ENCODE peak calls at places on chromosome 3, in nine cellular contexts. U, A, F, X, B, M, S, I and C are unnamed samples.

GRCh38 chr3:141257971-141258370 is 26.3 kb downstream of the PXYLP1 start:
- DNase-seq in U (no peak), A (no peak), F (no peak), X (no peak), B (no peak), M (no peak), S (no peak), I (no peak), C (no peak)

GRCh38 chr3:50303038-50303815 is at the start of gene HYAL1:
- DNase-seq in U (peak; percentile 86), A (peak; percentile 90), F (peak; percentile 69), X (no peak), B (peak; percentile 77), M (no peak), S (peak; percentile 60), I (peak; percentile 90), C (no peak)

GRCh38 chr3:58490860-58491501 is 915 bp upstream of the KCTD6 start:
- DNase-seq in U (no peak), A (no peak), F (peak; percentile 61), X (no peak), B (peak; percentile 38), M (no peak), S (no peak), I (peak; percentile 45), C (no peak)

GRCh38 chr3:48847053-48847585 is 555 bp downstream of the PRKAR2A start:
- DNase-seq in U (peak; percentile 93), A (peak; percentile 86), F (peak; percentile 79), X (peak; percentile 69), B (peak; percentile 91), M (peak; percentile 72), S (peak; percentile 83), I (peak; percentile 88), C (peak; percentile 87)

GRCh38 chr3:138254199-138254598 is 67.1 kb downstream of the ARMC8 start:
- DNase-seq in U (no peak), A (no peak), F (no peak), X (no peak), B (no peak), M (no peak), S (no peak), I (no peak), C (no peak)

GRCh38 chr3:157180262-157180661 is 20.3 kb upstream of the CCNL1 start:
- DNase-seq in U (no peak), A (no peak), F (no peak), X (no peak), B (no peak), M (no peak), S (no peak), I (no peak), C (no peak)

GRCh38 chr3:43034200-43034599 is 55.1 kb downstream of the GASK1A start:
- DNase-seq in U (no peak), A (no peak), F (no peak), X (no peak), B (no peak), M (no peak), S (no peak), I (no peak), C (peak; percentile 57)

GRCh38 chr3:180184806-180185205 is 148.1 kb upstream of the PEX5L start:
- DNase-seq in U (no peak), A (no peak), F (no peak), X (peak; percentile 6), B (no peak), M (peak; percentile 61), S (no peak), I (no peak), C (no peak)

GRCh38 chr3:73509812-73510211 is 114.9 kb downstream of the PDZRN3 start:
- DNase-seq in U (no peak), A (no peak), F (no peak), X (no peak), B (no peak), M (no peak), S (no peak), I (no peak), C (no peak)

GRCh38 chr3:61682671-61683408 is 121.5 kb downstream of the PTPRG start:
- DNase-seq in U (no peak), A (no peak), F (no peak), X (peak; percentile 52), B (no peak), M (peak; percentile 93), S (no peak), I (no peak), C (no peak)

GRCh38 chr3:43647331-43648166 is 25.7 kb upstream of the ANO10 start:
- DNase-seq in U (no peak), A (no peak), F (no peak), X (no peak), B (no peak), M (no peak), S (no peak), I (no peak), C (no peak)

GRCh38 chr3:62531981-62532380 is 158.6 kb upstream of the FEZF2 start:
- DNase-seq in U (no peak), A (no peak), F (no peak), X (no peak), B (no peak), M (no peak), S (no peak), I (no peak), C (no peak)

GRCh38 chr3:38579551-38580449 is 69.7 kb downstream of the SCN5A start:
- DNase-seq in U (peak; percentile 9), A (no peak), F (no peak), X (peak; percentile 69), B (no peak), M (no peak), S (peak; percentile 69), I (peak; percentile 81), C (peak; percentile 65)

DNA sequence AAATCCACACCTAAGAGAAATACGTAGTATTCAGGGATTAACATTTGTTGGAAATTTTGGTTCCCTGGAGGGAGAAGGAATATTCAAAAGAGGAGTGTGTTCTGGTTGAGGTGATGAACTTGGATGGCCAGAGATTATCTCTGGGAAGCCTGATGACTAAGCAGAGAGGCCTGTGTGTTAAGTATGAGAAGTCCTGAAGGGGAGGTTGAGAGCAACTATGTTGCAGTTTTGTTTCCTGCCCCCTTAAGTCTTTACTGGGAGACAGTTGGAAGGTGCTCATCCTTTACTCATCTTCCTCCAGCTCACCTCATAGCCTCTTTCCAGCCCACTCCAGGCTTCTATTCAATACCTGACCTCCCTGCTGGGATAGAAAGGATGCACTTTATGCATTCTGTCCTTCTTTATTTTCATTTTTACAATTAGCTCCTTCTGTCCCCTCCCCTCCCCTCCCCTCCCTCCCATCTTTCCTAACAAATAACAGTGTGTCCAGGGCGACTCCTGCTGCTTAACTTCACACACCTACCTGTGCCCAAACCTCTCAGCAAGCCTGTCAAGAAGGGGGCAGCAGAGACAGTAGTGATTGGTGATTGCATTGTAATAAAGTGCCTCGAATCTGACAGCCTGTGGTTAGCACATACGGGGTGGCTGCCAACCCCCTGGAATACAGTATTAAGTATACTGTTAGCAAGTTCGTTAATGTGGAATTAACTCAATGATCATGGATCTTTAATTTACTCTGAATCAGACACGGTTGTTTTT is 11.9 kb downstream of the RAP2B start:
- DNase-seq in U (no peak), A (no peak), F (no peak), X (peak; percentile 24), B (no peak), M (peak; percentile 64), S (no peak), I (no peak), C (no peak)
- TF ChIP-seq CTCF in U (no peak), A (no peak), F (no peak), X (no peak), B (no peak), M (no peak), S (no peak), I (no peak), C (no peak)

GRCh38 chr3:4656646-4657318 is 163.6 kb downstream of the ITPR1 start:
- DNase-seq in U (no peak), A (no peak), F (no peak), X (no peak), B (no peak), M (no peak), S (no peak), I (no peak), C (no peak)

GRCh38 chr3:4655145-4656045 is 162.2 kb downstream of the ITPR1 start:
- DNase-seq in U (no peak), A (no peak), F (no peak), X (no peak), B (no peak), M (no peak), S (no peak), I (no peak), C (no peak)

GRCh38 chr3:4660936-4661335 is 167.8 kb downstream of the ITPR1 start:
- DNase-seq in U (no peak), A (no peak), F (no peak), X (no peak), B (no peak), M (no peak), S (no peak), I (no peak), C (no peak)

DNA sequence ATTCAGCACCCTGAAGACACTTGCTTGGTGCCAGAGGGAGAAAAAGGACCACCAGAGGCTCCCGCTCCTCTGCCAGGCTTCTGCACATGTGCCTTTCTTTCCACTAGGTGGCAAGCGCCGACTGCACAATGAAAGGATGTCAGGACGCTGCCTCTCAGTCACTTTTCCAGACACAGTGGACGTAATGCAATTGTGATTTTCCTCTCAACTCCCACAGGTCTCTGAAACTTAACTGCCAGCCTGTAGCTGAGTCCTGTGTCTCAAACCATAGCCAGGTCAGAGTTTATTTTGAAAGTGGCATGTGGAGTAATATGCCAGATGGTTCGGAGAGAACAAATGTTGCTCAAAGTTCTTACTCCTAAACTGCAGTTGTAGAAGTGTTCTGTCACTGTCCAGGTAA is 162.9 kb downstream of the ITPR1 start:
- DNase-seq in U (peak; percentile 69), A (peak; percentile 49), F (peak; percentile 51), X (peak; percentile 79), B (peak; percentile 43), M (peak; percentile 68), S (peak; percentile 79), I (peak; percentile 69), C (no peak)
- TF ChIP-seq CTCF in U (no peak), A (peak; percentile 48), F (peak; percentile 24), X (peak; percentile 90), B (peak; percentile 62), M (peak; percentile 94), S (peak; percentile 94), I (peak; percentile 81), C (peak; percentile 94)

DNA sequence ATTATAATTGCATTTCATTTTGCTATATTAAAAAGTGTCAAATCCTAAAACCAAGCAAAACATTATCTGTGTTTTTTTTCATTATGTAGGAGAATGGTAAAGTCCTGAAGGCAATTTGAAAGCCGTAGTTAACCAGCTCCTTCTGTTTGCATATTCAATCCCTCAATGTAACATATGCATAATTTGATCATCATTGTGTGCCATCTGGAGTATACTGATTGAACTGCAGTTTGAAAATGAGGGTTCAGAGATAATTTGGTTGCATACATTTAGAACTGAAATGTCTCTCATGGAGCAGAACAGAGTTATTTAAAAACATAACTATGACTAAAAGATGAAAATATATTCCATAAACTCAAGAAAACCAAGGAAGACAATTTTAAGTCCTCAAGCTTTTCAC is 518.6 kb downstream of the GBE1 start:
- DNase-seq in U (no peak), A (no peak), F (no peak), X (peak; percentile 21), B (no peak), M (peak; percentile 7), S (no peak), I (no peak), C (no peak)
- TF ChIP-seq CTCF in U (no peak), A (no peak), F (no peak), X (peak; percentile 55), B (peak; percentile 40), M (peak; percentile 73), S (peak; percentile 51), I (no peak), C (peak; percentile 68)

DNA sequence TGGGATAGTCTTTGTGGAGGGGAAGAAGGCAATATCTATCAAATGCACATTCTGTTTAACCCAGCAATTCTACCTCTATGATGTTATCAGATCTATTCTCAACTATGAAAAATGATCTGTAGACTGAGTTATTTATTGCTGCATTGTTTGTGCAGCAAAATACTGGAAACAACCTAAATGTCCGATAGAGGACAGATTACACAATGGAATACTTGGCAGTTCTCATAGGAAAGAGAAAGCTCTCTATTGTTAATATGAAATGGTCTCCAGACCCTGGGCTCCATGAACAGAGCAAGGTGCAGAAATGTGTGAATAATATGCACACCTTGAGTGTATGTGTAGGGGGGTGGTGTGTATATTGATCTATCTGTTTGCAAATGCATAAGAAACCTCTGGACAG is 49.0 kb upstream of the SELENOK start:
- DNase-seq in U (no peak), A (no peak), F (no peak), X (no peak), B (no peak), M (no peak), S (no peak), I (no peak), C (no peak)
- TF ChIP-seq CTCF in U (no peak), A (no peak), F (no peak), X (no peak), B (no peak), M (no peak), S (no peak), I (no peak), C (no peak)